ENCODE peak calls at places on chromosomes 4 and X, in six cellular contexts. M is activated CD8-positive, alpha-beta memory T cell treated with anti-CD3 and anti-CD28 coated beads for 48 hours; Z is NCI-H1930; I is tibial artery; H is HFF-Myc; P is CD8-positive, alpha-beta memory T cell. D is an unnamed sample.

GRCh38 chr4:99091174-99091573 is 2.6 kb upstream of the ADH5 start:
- DNase-seq in M (no peak), Z (no peak), I (no peak), H (no peak), P (no peak), D (no peak)

GRCh38 chr4:13432453-13432852 is 51.7 kb downstream of the RAB28 start:
- DNase-seq in M (no peak), Z (no peak), I (no peak), H (no peak), P (no peak), D (no peak)

GRCh38 chrX:16712116-16712824 is at the start of gene CTPS2:
- DNase-seq in M (no peak), Z (peak), I (peak), H (peak), P (peak), D (no peak)

GRCh38 chrX:44415639-44416386 is 72.3 kb upstream of the EFHC2 start:
- DNase-seq in M (no peak), Z (no peak), I (no peak), H (no peak), P (no peak), D (no peak)

GRCh38 chr4:157075811-157076577 is at the start of gene GLRB:
- DNase-seq in M (no peak), Z (peak), I (peak), H (no peak), P (no peak), D (no peak)

GRCh38 chrX:106608016-106608415 is 3.8 kb upstream of the RADX start:
- DNase-seq in M (no peak), Z (no peak), I (no peak), H (no peak), P (peak), D (no peak)

GRCh38 chr4:38958453-38958852 is 73.8 kb downstream of the TMEM156 start:
- DNase-seq in M (no peak), Z (no peak), I (no peak), H (peak), P (no peak), D (no peak)

GRCh38 chrX:113973706-113974105 is 610.2 kb upstream of the HTR2C start:
- DNase-seq in M (no peak), Z (no peak), I (no peak), H (no peak), P (no peak), D (no peak)

GRCh38 chrX:31508338-31508737 is 436.5 kb upstream of the FTHL17 start:
- DNase-seq in M (no peak), Z (no peak), I (no peak), H (no peak), P (no peak), D (no peak)

GRCh38 chr4:169619518-169619957 is 840 bp upstream of the CLCN3 start:
- DNase-seq in M (no peak), Z (peak), I (no peak), H (no peak), P (no peak), D (no peak)

GRCh38 chr4:148116264-148116663 is 325.9 kb downstream of the NR3C2 start:
- DNase-seq in M (no peak), Z (no peak), I (no peak), H (peak), P (no peak), D (no peak)

GRCh38 chrX:341541-342101 is 23.0 kb upstream of the GTPBP6 start:
- DNase-seq in M (no peak), Z (no peak), I (no peak), H (no peak), P (no peak), D (no peak)

GRCh38 chrX:3599787-3600465 is 113.5 kb downstream of the PRKX start:
- DNase-seq in M (no peak), Z (no peak), I (no peak), H (no peak), P (no peak), D (no peak)

GRCh38 chr4:79764118-79764517 is 308.9 kb downstream of the ANTXR2 start:
- DNase-seq in M (no peak), Z (no peak), I (no peak), H (no peak), P (no peak), D (no peak)

GRCh38 chrX:150566734-150567182 is 1.7 kb upstream of the MTM1 start:
- DNase-seq in M (no peak), Z (no peak), I (no peak), H (no peak), P (no peak), D (no peak)

GRCh38 chr4:153488006-153488718 is 22.0 kb downstream of the TMEM131L start:
- DNase-seq in M (no peak), Z (no peak), I (peak), H (no peak), P (peak), D (no peak)

GRCh38 chr4:169491211-169491610 is 121.2 kb downstream of the NEK1 start:
- DNase-seq in M (no peak), Z (no peak), I (no peak), H (no peak), P (no peak), D (no peak)

GRCh38 chr4:86816463-86817107 is 32.6 kb downstream of the SLC10A6 start:
- DNase-seq in M (no peak), Z (no peak), I (peak), H (peak), P (no peak), D (no peak)

GRCh38 chrX:153917814-153918213 is 8.2 kb downstream of the ARHGAP4 start:
- DNase-seq in M (no peak), Z (no peak), I (no peak), H (no peak), P (no peak), D (no peak)

GRCh38 chrX:29172880-29173279 is 585.6 kb downstream of the IL1RAPL1 start:
- DNase-seq in M (no peak), Z (no peak), I (no peak), H (no peak), P (no peak), D (no peak)

GRCh38 chr4:71587995-71588394 is 195.9 kb downstream of the GC start:
- DNase-seq in M (no peak), Z (no peak), I (no peak), H (no peak), P (no peak), D (no peak)

GRCh38 chrX:115582871-115583729 is 22.1 kb downstream of the PLS3 start:
- DNase-seq in M (no peak), Z (no peak), I (no peak), H (no peak), P (no peak), D (no peak)

GRCh38 chr4:152540293-152540674 is 4.4 kb upstream of the FBXW7 start:
- DNase-seq in M (no peak), Z (no peak), I (no peak), H (no peak), P (no peak), D (no peak)

GRCh38 chr4:932713-933070 is 432 bp downstream of the TMEM175 start:
- DNase-seq in M (no peak), Z (no peak), I (no peak), H (no peak), P (no peak), D (no peak)

GRCh38 chrX:46407036-46407752 is 138.0 kb downstream of the ZNF674 start:
- DNase-seq in M (no peak), Z (no peak), I (no peak), H (no peak), P (no peak), D (no peak)

GRCh38 chrX:83160096-83160495 is 348.0 kb upstream of the POU3F4 start:
- DNase-seq in M (no peak), Z (no peak), I (no peak), H (no peak), P (no peak), D (no peak)

GRCh38 chrX:8864151-8864550 is 63.0 kb upstream of the FAM9A start:
- DNase-seq in M (no peak), Z (no peak), I (no peak), H (no peak), P (no peak), D (no peak)

GRCh38 chr4:2931765-2932560 is 31.2 kb downstream of the NOP14 start:
- DNase-seq in M (no peak), Z (no peak), I (peak), H (no peak), P (peak), D (no peak)

GRCh38 chr4:185426960-185427688 is 1.4 kb upstream of the UFSP2 start:
- DNase-seq in M (no peak), Z (no peak), I (no peak), H (no peak), P (peak), D (no peak)

GRCh38 chrX:30248854-30249253 is 1.9 kb downstream of the MAGEB1 start:
- DNase-seq in M (no peak), Z (no peak), I (no peak), H (no peak), P (no peak), D (no peak)

GRCh38 chr4:119044919-119045318 is 90.7 kb upstream of the MYOZ2 start:
- DNase-seq in M (no peak), Z (no peak), I (no peak), H (no peak), P (no peak), D (no peak)

GRCh38 chr4:13627606-13628301 is at the start of gene BOD1L1:
- DNase-seq in M (peak), Z (peak), I (peak), H (peak), P (peak), D (peak)